ENCODE peak calls at places on chromosomes 4 and X, in six cellular contexts. Q is K562, Z is GM12878, P is HepG2, T is H1, G is HCT116. L is an unnamed sample.
A peak's percentile ranks its signal among the peaks of the same experiment; 100 is the strongest.

GRCh38 chrX:119726900-119727555 is 31.4 kb upstream of the SOWAHD start:
- DNase-seq in Q (no peak), Z (no peak), P (no peak), T (no peak), G (no peak), L (no peak)

GRCh38 chr4:33063238-33063637 is 2343.1 kb downstream of the PCDH7 start:
- DNase-seq in Q (no peak), Z (no peak), P (no peak), T (no peak), G (no peak), L (no peak)

GRCh38 chr4:165505991-165506779 is 127.4 kb downstream of the CPE start:
- DNase-seq in Q (no peak), Z (no peak), P (peak; percentile 69), T (no peak), G (no peak), L (no peak)

GRCh38 chr4:135824759-135825331 is 1623.3 kb upstream of the PABPC4L start:
- DNase-seq in Q (no peak), Z (no peak), P (no peak), T (no peak), G (no peak), L (no peak)

GRCh38 chr4:8745036-8745827 is 126.4 kb downstream of the HMX1 start:
- DNase-seq in Q (no peak), Z (no peak), P (no peak), T (no peak), G (no peak), L (no peak)

GRCh38 chrX:80335062-80335830 is 85.0 kb upstream of the TENT5D start:
- DNase-seq in Q (peak; percentile 6), Z (no peak), P (no peak), T (no peak), G (no peak), L (peak; percentile 84)

GRCh38 chr4:17690898-17691297 is 76.5 kb downstream of the MED28 start:
- DNase-seq in Q (no peak), Z (no peak), P (peak; percentile 72), T (no peak), G (peak; percentile 48), L (no peak)

GRCh38 chrX:72304877-72305276 is 837 bp downstream of the CITED1 start:
- DNase-seq in Q (no peak), Z (no peak), P (no peak), T (no peak), G (no peak), L (peak; percentile 13)

GRCh38 chrX:122641826-122642225 is 542.3 kb upstream of the GRIA3 start:
- DNase-seq in Q (no peak), Z (no peak), P (no peak), T (no peak), G (no peak), L (no peak)

GRCh38 chrX:147917700-147918694 is 6.3 kb downstream of the FMR1 start:
- DNase-seq in Q (no peak), Z (peak; percentile 26), P (no peak), T (no peak), G (no peak), L (no peak)

GRCh38 chr4:121950212-121950679 is 1.6 kb downstream of the TRPC3 start:
- DNase-seq in Q (peak; percentile 79), Z (no peak), P (peak; percentile 20), T (peak; percentile 70), G (peak; percentile 21), L (peak; percentile 98)

GRCh38 chr4:51885371-51885770 is 42.4 kb downstream of the DCUN1D4 start:
- DNase-seq in Q (peak; percentile 28), Z (no peak), P (peak; percentile 44), T (no peak), G (peak; percentile 13), L (no peak)

GRCh38 chrX:56228914-56229313 is 3.2 kb upstream of the KLF8 start:
- DNase-seq in Q (no peak), Z (no peak), P (no peak), T (no peak), G (no peak), L (no peak)

GRCh38 chrX:53184836-53185235 is 40.2 kb downstream of the KDM5C start:
- DNase-seq in Q (no peak), Z (no peak), P (no peak), T (no peak), G (no peak), L (no peak)

GRCh38 chrX:110265624-110266023 is 52.3 kb downstream of the AMMECR1 start:
- DNase-seq in Q (no peak), Z (no peak), P (no peak), T (no peak), G (no peak), L (no peak)

GRCh38 chr4:158172558-158173258 is at the start of gene GASK1B:
- DNase-seq in Q (no peak), Z (no peak), P (peak; percentile 81), T (no peak), G (peak; percentile 49), L (peak; percentile 20)

GRCh38 chr4:75325316-75325715 is 188.9 kb downstream of the RCHY1 start:
- DNase-seq in Q (no peak), Z (no peak), P (no peak), T (no peak), G (no peak), L (no peak)

GRCh38 chrX:107675365-107675654 is 47.0 kb downstream of the PRPS1 start:
- DNase-seq in Q (no peak), Z (no peak), P (no peak), T (no peak), G (no peak), L (no peak)

GRCh38 chr4:113080050-113080449 is 30.6 kb downstream of the ANK2 start:
- DNase-seq in Q (no peak), Z (no peak), P (peak; percentile 37), T (no peak), G (no peak), L (no peak)

GRCh38 chr4:154164931-154165839 is 326.4 kb downstream of the DCHS2 start:
- DNase-seq in Q (no peak), Z (peak; percentile 69), P (no peak), T (no peak), G (peak; percentile 86), L (no peak)

GRCh38 chr4:9765091-9765490 is 16.3 kb upstream of the DRD5 start:
- DNase-seq in Q (peak; percentile 11), Z (no peak), P (peak; percentile 15), T (no peak), G (peak; percentile 31), L (peak; percentile 63)

GRCh38 chr4:143156853-143157252 is 27.9 kb upstream of the USP38 start:
- DNase-seq in Q (no peak), Z (no peak), P (no peak), T (no peak), G (no peak), L (no peak)

GRCh38 chr4:87543835-87544461 is 14.8 kb upstream of the SPARCL1 start:
- DNase-seq in Q (no peak), Z (no peak), P (peak; percentile 4), T (no peak), G (peak; percentile 38), L (peak; percentile 23)

GRCh38 chrX:45381841-45382240 is 181.2 kb upstream of the DIPK2B start:
- DNase-seq in Q (no peak), Z (no peak), P (no peak), T (no peak), G (no peak), L (no peak)
- TF ChIP-seq ATF3 in Q (no peak), Z (no peak), P (no peak), T (no peak), G (no peak), L (no peak)

GRCh38 chr4:77615153-77615552 is 9.5 kb downstream of the CXCL13 start:
- DNase-seq in Q (no peak), Z (no peak), P (no peak), T (no peak), G (no peak), L (no peak)

GRCh38 chr4:77617203-77617602 is 11.6 kb downstream of the CXCL13 start:
- DNase-seq in Q (no peak), Z (no peak), P (no peak), T (no peak), G (no peak), L (no peak)

GRCh38 chr4:77619408-77619807 is 13.8 kb downstream of the CXCL13 start:
- DNase-seq in Q (no peak), Z (no peak), P (no peak), T (no peak), G (no peak), L (no peak)

GRCh38 chr4:77621254-77621653 is 15.6 kb downstream of the CXCL13 start:
- DNase-seq in Q (no peak), Z (no peak), P (no peak), T (no peak), G (no peak), L (no peak)

GRCh38 chr4:77618383-77619241 is 13.0 kb downstream of the CXCL13 start:
- DNase-seq in Q (peak; percentile 63), Z (no peak), P (peak; percentile 40), T (peak; percentile 59), G (peak; percentile 67), L (peak; percentile 79)
- TF ChIP-seq ATF3 in Q (no peak), Z (no peak), P (no peak), T (no peak), G (no peak), L (no peak)

DNA sequence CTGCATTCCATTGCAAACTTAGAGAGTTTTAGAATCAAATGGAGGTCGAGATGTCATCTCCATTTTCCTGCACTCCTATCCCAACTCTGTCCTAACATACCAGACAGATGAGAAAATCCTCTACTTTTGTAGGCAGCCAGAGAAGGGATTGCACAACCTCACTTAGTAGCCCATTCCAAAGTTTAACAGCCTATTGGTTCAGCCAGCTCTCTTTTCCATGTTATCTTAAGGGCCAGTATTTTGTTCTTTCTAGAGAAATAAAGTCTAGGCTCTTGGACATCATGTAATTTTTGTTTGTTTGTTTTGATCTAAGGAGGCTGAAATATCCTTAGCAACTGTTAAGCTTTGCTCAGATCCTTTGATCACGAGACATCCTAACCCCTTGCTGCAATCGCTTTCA is 173.0 kb downstream of the COX18 start:
- DNase-seq in Q (no peak), Z (no peak), P (peak; percentile 50), T (no peak), G (no peak), L (no peak)
- TF ChIP-seq ATF3 in Q (no peak), Z (no peak), P (no peak), T (no peak), G (no peak), L (no peak)

DNA sequence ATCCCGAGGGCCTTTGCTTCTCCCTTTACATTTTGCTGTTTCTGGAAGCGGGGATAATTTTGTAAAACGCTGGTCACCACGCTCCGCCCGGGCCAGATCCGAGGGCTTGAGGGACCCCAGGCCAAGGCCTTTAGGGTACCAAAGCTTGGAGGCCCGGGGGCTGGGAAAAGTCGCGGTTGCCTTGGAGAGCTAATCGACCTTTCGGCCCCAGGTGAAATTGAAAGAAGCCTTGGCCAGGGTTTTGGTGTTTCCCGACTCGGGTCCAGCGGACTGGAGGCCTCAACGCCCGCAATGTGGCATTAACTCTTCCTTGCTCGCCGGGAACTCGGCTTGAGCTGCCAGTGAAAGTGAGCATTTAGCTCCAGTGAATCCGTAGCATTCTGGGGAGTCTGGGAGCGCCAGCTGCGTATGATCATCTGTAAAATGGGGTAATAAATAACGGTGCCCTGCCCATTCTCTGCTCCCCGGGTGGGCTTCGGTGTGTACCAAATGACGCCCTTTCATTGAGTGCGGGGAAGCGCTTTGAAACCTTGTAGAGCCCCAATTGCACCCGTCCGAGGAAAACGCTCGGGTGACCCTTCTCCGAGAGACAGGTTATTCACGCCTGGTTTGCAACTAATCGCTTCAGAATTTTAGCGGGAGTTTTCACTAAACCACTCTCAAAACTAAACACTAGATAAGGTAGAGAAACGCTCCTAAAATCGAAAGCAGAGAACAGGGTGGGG is 4.4 kb downstream of the NKX3-2 start:
- DNase-seq in Q (no peak), Z (no peak), P (no peak), T (no peak), G (no peak), L (no peak)
- TF ChIP-seq ATF3 in Q (no peak), Z (no peak), P (no peak), T (no peak), G (no peak), L (no peak)

GRCh38 chrX:38837389-38837788 is 36.1 kb downstream of the MID1IP1 start:
- DNase-seq in Q (no peak), Z (no peak), P (no peak), T (no peak), G (no peak), L (no peak)
- TF ChIP-seq ATF3 in Q (no peak), Z (no peak), P (no peak), T (no peak), G (no peak), L (no peak)

L was measured in WTC11.